ENCODE peak calls at places on chromosomes 5 and 9, in five cellular contexts. B is activated T-cell treated with anti-CD3 and anti-CD28 coated beads, Interleukin-2, amount 50 U/mL, for 4 hours; J is progenitor cell of endocrine pancreas; K is Jurkat, Clone E6-1; D is AG09319. C is an unnamed sample.

GRCh38 chr5:135356522-135357318 is 42.3 kb downstream of the MACROH2A1 start:
- DNase-seq in B (no peak), J (no peak), K (no peak), D (peak; percentile 43), C (peak; percentile 81)

GRCh38 chr9:137656416-137656815 is 37.6 kb downstream of the EHMT1 start:
- DNase-seq in B (no peak), J (no peak), K (no peak), D (no peak), C (no peak)

GRCh38 chr5:89313804-89314588 is 431.0 kb upstream of the MEF2C start:
- DNase-seq in B (no peak), J (no peak), K (peak; percentile 15), D (peak; percentile 55), C (peak; percentile 19)

GRCh38 chr5:150184990-150185952 is 4.6 kb upstream of the SLC6A7 start:
- DNase-seq in B (no peak), J (no peak), K (no peak), D (no peak), C (no peak)

GRCh38 chr5:173885481-173886010 is 2.6 kb upstream of the CPEB4 start:
- DNase-seq in B (peak; percentile 11), J (no peak), K (no peak), D (no peak), C (no peak)

GRCh38 chr5:79835220-79835714 is 145.6 kb downstream of the CMYA5 start:
- DNase-seq in B (no peak), J (no peak), K (no peak), D (no peak), C (no peak)

GRCh38 chr5:16826379-16827125 is 109.5 kb downstream of the MYO10 start:
- DNase-seq in B (no peak), J (no peak), K (no peak), D (peak; percentile 76), C (no peak)

GRCh38 chr5:154044585-154044984 is 5.8 kb downstream of the MFAP3 start:
- DNase-seq in B (no peak), J (no peak), K (peak; percentile 78), D (no peak), C (no peak)

GRCh38 chr9:84697494-84698114 is 28.1 kb downstream of the NTRK2 start:
- DNase-seq in B (peak; percentile 10), J (peak; percentile 59), K (no peak), D (peak; percentile 5), C (peak; percentile 69)

GRCh38 chr9:37994639-37995347 is 74.2 kb downstream of the SHB start:
- DNase-seq in B (no peak), J (no peak), K (peak; percentile 67), D (no peak), C (peak; percentile 93)

C was measured in hepatic stellate cell.